ENCODE peak calls at places on chromosomes 16 and 17, in four cellular contexts. R, V, A and P are unnamed samples.
A peak's percentile ranks its signal among the peaks of the same experiment; 100 is the strongest.

GRCh38 chr17:39622380-39623006 is 4.3 kb upstream of the PPP1R1B start:
- DNase-seq in R (peak; percentile 71), V (no peak), A (peak; percentile 77), P (no peak)

GRCh38 chr16:8407351-8407750 is 183.0 kb downstream of the TMEM114 start:
- DNase-seq in R (no peak), V (no peak), A (no peak), P (no peak)

GRCh38 chr16:57305159-57305811 is 20.8 kb upstream of the PLLP start:
- DNase-seq in R (no peak), V (no peak), A (no peak), P (no peak)

GRCh38 chr17:27499451-27500265 is 43.4 kb downstream of the KSR1 start:
- DNase-seq in R (no peak), V (no peak), A (no peak), P (no peak)

GRCh38 chr16:12162151-12162559 is 185.6 kb downstream of the SNX29 start:
- DNase-seq in R (no peak), V (no peak), A (no peak), P (no peak)

GRCh38 chr17:30720013-30720471 is 104.5 kb downstream of the CRLF3 start:
- DNase-seq in R (no peak), V (no peak), A (no peak), P (no peak)

GRCh38 chr16:64238576-64238975 is 883.3 kb downstream of the CDH11 start:
- DNase-seq in R (no peak), V (no peak), A (no peak), P (no peak)

GRCh38 chr17:28145348-28145747 is 102.9 kb downstream of the NLK start:
- DNase-seq in R (no peak), V (no peak), A (no peak), P (no peak)

GRCh38 chr17:58279736-58280479 is 827 bp downstream of the MPO start:
- DNase-seq in R (no peak), V (no peak), A (peak; percentile 34), P (no peak)